ENCODE peak calls at places on chromosome 2, in eight cellular contexts. D is HFF-Myc, I is GM12865, E is neural progenitor cell, R is OCI-LY7, X is heart left ventricle, V is fibroblast of lung, F is GM12878. K is an unnamed sample.

GRCh38 chr2:232293191-232293590 is 85.4 kb upstream of the ALPP start:
- DNase-seq in R (no peak), X (no peak), V (no peak), D (no peak), F (no peak), I (no peak), E (no peak), K (no peak)

GRCh38 chr2:226215902-226216503 is 583.6 kb downstream of the IRS1 start:
- DNase-seq in R (peak), I (peak), D (peak), X (peak), V (peak), E (peak), F (no peak), K (peak)

GRCh38 chr2:39094717-39095363 is 26.0 kb downstream of the SOS1 start:
- DNase-seq in R (no peak), E (no peak), I (peak), F (peak), X (no peak), V (peak), D (peak), K (no peak)

GRCh38 chr2:201678442-201678841 is 20.0 kb downstream of the MPP4 start:
- DNase-seq in I (no peak), D (no peak), E (no peak), V (no peak), F (no peak), R (no peak), X (no peak), K (no peak)

GRCh38 chr2:40405440-40405839 is 46.5 kb downstream of the SLC8A1 start:
- DNase-seq in F (no peak), E (no peak), V (peak), R (no peak), X (no peak), I (no peak), D (no peak), K (no peak)

GRCh38 chr2:30177861-30178465 is 31.2 kb downstream of the YPEL5 start:
- DNase-seq in R (no peak), D (no peak), I (no peak), V (no peak), F (no peak), X (no peak), E (no peak), K (no peak)

GRCh38 chr2:225536036-225536435 is 136.5 kb downstream of the NYAP2 start:
- DNase-seq in F (no peak), V (no peak), R (no peak), X (no peak), E (no peak), I (no peak), D (no peak), K (no peak)

GRCh38 chr2:141565597-141565996 is 565.2 kb downstream of the LRP1B start:
- DNase-seq in E (no peak), F (no peak), X (no peak), R (no peak), I (no peak), V (no peak), D (no peak), K (no peak)

GRCh38 chr2:81894451-81894990 is 1590.0 kb upstream of the LRRTM1 start:
- DNase-seq in V (peak), X (no peak), E (no peak), I (no peak), R (no peak), D (no peak), F (no peak), K (no peak)

GRCh38 chr2:219285894-219286425 is 6.8 kb downstream of the DNAJB2 start:
- DNase-seq in X (peak), I (no peak), E (peak), R (no peak), F (no peak), D (no peak), V (peak), K (no peak)

GRCh38 chr2:97688062-97688827 is 18.7 kb downstream of the C2orf92 start:
- DNase-seq in X (no peak), D (no peak), F (peak), V (no peak), R (no peak), I (peak), E (no peak), K (no peak)

GRCh38 chr2:168482245-168482644 is 26.2 kb downstream of the CERS6 start:
- DNase-seq in R (no peak), V (no peak), E (no peak), I (no peak), X (no peak), F (no peak), D (no peak), K (no peak)

GRCh38 chr2:160558531-160558930 is 64.9 kb upstream of the RBMS1 start:
- DNase-seq in F (no peak), I (no peak), R (no peak), E (no peak), V (no peak), D (no peak), X (no peak), K (no peak)

GRCh38 chr2:128746356-128746755 is 427.7 kb upstream of the HS6ST1 start:
- DNase-seq in I (no peak), F (no peak), E (no peak), D (no peak), V (peak), X (peak), R (no peak), K (no peak)

GRCh38 chr2:219446101-219446504 is 11.5 kb downstream of the SPEG start:
- DNase-seq in R (peak), I (no peak), V (peak), D (no peak), E (peak), X (peak), F (no peak), K (peak)

GRCh38 chr2:232183279-232183678 is 195.3 kb upstream of the ALPP start:
- DNase-seq in V (no peak), D (no peak), I (no peak), X (no peak), R (no peak), F (no peak), E (no peak), K (no peak)

GRCh38 chr2:383173-383572 is 95.3 kb upstream of the ALKAL2 start:
- DNase-seq in D (no peak), E (peak), X (no peak), F (no peak), I (no peak), R (no peak), V (no peak), K (peak)

GRCh38 chr2:234290671-234291070 is 206.2 kb downstream of the ARL4C start:
- DNase-seq in I (peak), X (peak), R (peak), E (no peak), F (peak), V (peak), D (no peak), K (no peak)

GRCh38 chr2:205119141-205119540 is 563.2 kb upstream of the NRP2 start:
- DNase-seq in V (no peak), D (no peak), X (no peak), F (no peak), R (no peak), I (no peak), E (no peak), K (no peak)

GRCh38 chr2:10532631-10533101 is 84.5 kb upstream of the ODC1 start:
- DNase-seq in I (no peak), F (no peak), V (peak), X (no peak), D (no peak), E (no peak), R (no peak), K (no peak)
- TF ChIP-seq CTCF in I (no peak), F (no peak), V (no peak), X (no peak), D (no peak), E (no peak), R (no peak), K (no peak)

DNA sequence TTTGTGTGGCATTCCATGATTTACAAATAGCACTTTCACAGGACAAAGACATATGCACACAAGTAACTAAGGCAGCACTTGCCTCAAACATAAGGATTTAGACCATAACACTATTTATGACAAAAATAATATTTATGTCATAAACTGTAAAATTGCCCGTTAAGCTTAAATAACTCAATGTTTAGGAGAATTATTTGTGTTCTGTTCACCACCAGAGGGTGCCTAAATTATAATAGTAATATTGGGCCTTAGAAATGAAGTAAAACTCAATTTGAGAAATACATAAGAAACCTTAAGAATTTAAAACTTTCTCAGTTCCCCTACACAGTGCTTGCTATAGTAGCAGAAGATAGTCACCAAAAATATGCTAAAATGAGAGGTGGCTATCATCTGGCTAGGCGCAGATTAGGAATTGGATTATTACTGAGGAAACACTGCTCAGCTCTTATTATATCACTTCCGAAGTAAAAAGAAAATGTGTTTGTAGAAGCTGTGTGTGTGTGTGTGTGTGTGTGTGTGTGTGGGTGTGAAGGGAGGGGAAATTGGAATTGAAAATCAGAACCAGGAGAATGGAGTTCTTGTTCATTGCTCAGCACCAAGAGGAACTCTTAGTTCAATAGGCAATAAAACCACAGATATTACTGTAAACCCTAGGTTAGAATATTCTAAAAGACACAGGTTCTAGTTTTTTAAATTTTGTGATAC is 4.9 kb upstream of the CHN1 start:
- DNase-seq in V (no peak), I (no peak), R (no peak), X (no peak), E (no peak), F (no peak), D (no peak), K (no peak)
- TF ChIP-seq CTCF in V (peak), I (no peak), R (peak), X (no peak), E (no peak), F (no peak), D (no peak), K (no peak)

GRCh38 chr2:142734770-142735169 is 142.7 kb upstream of the KYNU start:
- DNase-seq in E (no peak), R (no peak), X (no peak), V (no peak), D (no peak), I (no peak), F (no peak), K (no peak)

GRCh38 chr2:142734231-142734630 is 143.2 kb upstream of the KYNU start:
- DNase-seq in D (no peak), E (no peak), I (no peak), R (no peak), X (no peak), V (no peak), F (no peak), K (no peak)
- TF ChIP-seq CTCF in D (no peak), E (peak), I (no peak), R (peak), X (no peak), V (no peak), F (peak), K (peak)

GRCh38 chr2:134459706-134460406 is 206.0 kb downstream of the MGAT5 start:
- DNase-seq in I (no peak), F (no peak), E (no peak), V (no peak), R (no peak), X (no peak), D (no peak), K (no peak)

GRCh38 chr2:134462275-134462674 is 208.4 kb downstream of the MGAT5 start:
- DNase-seq in D (no peak), E (no peak), V (no peak), R (no peak), F (no peak), X (no peak), I (no peak), K (no peak)

GRCh38 chr2:134458950-134459349 is 205.1 kb downstream of the MGAT5 start:
- DNase-seq in X (no peak), R (no peak), F (no peak), D (no peak), I (no peak), V (no peak), E (no peak), K (no peak)

GRCh38 chr2:134461511-134461910 is 207.6 kb downstream of the MGAT5 start:
- DNase-seq in D (peak), F (no peak), X (no peak), R (no peak), E (no peak), V (peak), I (no peak), K (no peak)

DNA sequence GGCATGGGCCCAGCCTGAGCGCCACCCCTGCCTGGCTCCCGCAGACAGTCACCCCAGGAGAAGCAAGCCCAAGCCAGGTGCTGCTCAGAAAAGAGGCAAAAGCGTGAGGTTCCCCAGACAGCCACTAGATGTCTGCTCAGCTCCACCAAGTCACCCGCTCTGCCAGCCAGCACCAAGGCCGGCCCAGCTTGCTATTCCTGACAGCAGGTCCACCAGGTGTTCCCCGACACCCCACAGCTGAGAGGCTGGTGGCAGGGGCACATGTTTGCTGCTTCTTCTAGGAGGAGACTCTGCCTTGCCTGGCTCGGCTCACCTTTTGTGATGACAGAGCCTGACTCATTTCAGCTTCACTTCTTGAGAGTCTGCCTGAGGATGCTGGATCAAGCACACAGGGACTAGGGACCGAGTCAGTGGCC is 206.7 kb downstream of the MGAT5 start:
- DNase-seq in D (peak), R (peak), X (peak), I (peak), F (no peak), E (peak), V (peak), K (peak)
- TF ChIP-seq CTCF in D (peak), R (peak), X (peak), I (peak), F (peak), E (peak), V (peak), K (peak)

DNA sequence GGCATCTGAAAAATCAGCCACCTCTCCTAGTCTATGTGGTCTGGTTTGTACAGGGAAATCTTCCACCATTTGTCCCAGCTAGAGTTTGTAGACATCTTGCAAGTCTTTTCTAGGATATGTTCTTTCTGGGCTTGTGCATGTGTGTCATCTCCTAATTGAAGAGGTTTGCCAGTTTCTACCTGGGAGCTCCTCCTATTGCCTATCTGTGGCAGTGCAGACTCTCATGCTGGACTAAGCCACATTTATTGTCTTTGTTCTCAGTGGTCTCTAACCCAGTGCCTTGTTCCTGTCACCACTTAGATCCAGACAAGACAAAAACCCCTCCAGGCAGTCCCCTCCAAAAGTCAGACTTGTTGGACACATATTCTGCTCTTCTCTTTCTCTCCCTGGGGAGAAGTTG is 72.0 kb upstream of the MRPS9 start:
- DNase-seq in I (no peak), R (peak), F (no peak), X (no peak), V (no peak), E (peak), D (no peak), K (no peak)
- TF ChIP-seq CTCF in I (no peak), R (peak), F (no peak), X (no peak), V (no peak), E (no peak), D (no peak), K (no peak)

K was measured in endothelial cell.